ENCODE peak calls at places on chromosome 3, in nine cellular contexts. Q, W, C, P, E, O, M, H and B are unnamed samples.

GRCh38 chr3:8845641-8846040 is 76.2 kb upstream of the OXTR start:
- DNase-seq in M (no peak), W (no peak), E (no peak), Q (no peak), P (no peak), O (peak), C (no peak), H (peak), B (no peak)

GRCh38 chr3:53254810-53255359 is 937 bp downstream of the TKT start:
- DNase-seq in Q (no peak), C (peak), W (peak), P (peak), M (peak), O (peak), H (peak), E (peak), B (no peak)

GRCh38 chr3:110618512-110619226 is 452.9 kb upstream of the NECTIN3 start:
- DNase-seq in P (no peak), E (no peak), Q (no peak), H (no peak), M (no peak), O (no peak), C (no peak), W (no peak), B (no peak)

GRCh38 chr3:174023445-174023844 is 625.9 kb downstream of the NLGN1 start:
- DNase-seq in Q (no peak), H (no peak), M (peak), E (no peak), W (no peak), O (no peak), P (no peak), C (no peak), B (no peak)

GRCh38 chr3:62020706-62021105 is 352.6 kb downstream of the FEZF2 start:
- DNase-seq in O (no peak), Q (no peak), E (no peak), M (no peak), P (no peak), W (no peak), C (no peak), H (no peak), B (no peak)

GRCh38 chr3:140243536-140243935 is 308.6 kb downstream of the CLSTN2 start:
- DNase-seq in M (no peak), P (no peak), H (no peak), O (no peak), E (no peak), C (no peak), W (no peak), Q (no peak), B (no peak)

GRCh38 chr3:165103616-165104015 is 25.3 kb upstream of the SI start:
- DNase-seq in E (no peak), H (no peak), C (no peak), W (no peak), Q (no peak), O (no peak), M (no peak), P (no peak), B (no peak)

GRCh38 chr3:42501321-42501680 is 1.1 kb upstream of the VIPR1 start:
- DNase-seq in P (no peak), H (no peak), M (no peak), O (no peak), C (no peak), E (peak), Q (peak), W (peak), B (no peak)

GRCh38 chr3:13628432-13628831 is 79.5 kb downstream of the FBLN2 start:
- DNase-seq in W (no peak), C (no peak), Q (no peak), P (no peak), H (no peak), E (no peak), M (no peak), O (no peak), B (no peak)

GRCh38 chr3:128040660-128041059 is 11.6 kb upstream of the SEC61A1 start:
- DNase-seq in H (no peak), M (no peak), O (no peak), P (no peak), W (no peak), C (no peak), Q (no peak), E (no peak), B (no peak)

GRCh38 chr3:100089802-100090668 is 24.3 kb downstream of the FILIP1L start:
- DNase-seq in H (peak), P (no peak), O (peak), W (no peak), Q (no peak), M (no peak), E (no peak), C (peak), B (no peak)

GRCh38 chr3:176867681-176868663 is 329.3 kb downstream of the TBL1XR1 start:
- DNase-seq in Q (no peak), O (peak), W (peak), M (no peak), H (peak), C (no peak), E (peak), P (no peak), B (no peak)

GRCh38 chr3:127959873-127960272 is 44.8 kb downstream of the KBTBD12 start:
- DNase-seq in C (peak), H (peak), P (no peak), O (peak), Q (no peak), M (no peak), E (peak), W (no peak), B (no peak)

GRCh38 chr3:84141571-84141970 is 817.2 kb upstream of the CADM2 start:
- DNase-seq in W (no peak), P (no peak), M (no peak), O (no peak), Q (no peak), C (no peak), E (no peak), H (no peak), B (no peak)

GRCh38 chr3:111662012-111662411 is 66.9 kb upstream of the ZBED2 start:
- DNase-seq in W (no peak), E (no peak), O (no peak), H (no peak), C (no peak), P (no peak), M (no peak), Q (no peak), B (no peak)

GRCh38 chr3:151278223-151278622 is at the start of gene P2RY14:
- DNase-seq in W (no peak), O (no peak), E (no peak), P (no peak), C (no peak), Q (no peak), H (no peak), M (no peak), B (no peak)

GRCh38 chr3:143970773-143971366 is 753 bp upstream of the DIPK2A start:
- DNase-seq in W (peak), M (peak), E (peak), C (peak), O (no peak), P (peak), H (peak), Q (peak), B (no peak)
- TF ChIP-seq CTCF in W (peak), M (no peak), E (no peak), C (peak), O (no peak), P (no peak), H (no peak), Q (no peak), B (no peak)

DNA sequence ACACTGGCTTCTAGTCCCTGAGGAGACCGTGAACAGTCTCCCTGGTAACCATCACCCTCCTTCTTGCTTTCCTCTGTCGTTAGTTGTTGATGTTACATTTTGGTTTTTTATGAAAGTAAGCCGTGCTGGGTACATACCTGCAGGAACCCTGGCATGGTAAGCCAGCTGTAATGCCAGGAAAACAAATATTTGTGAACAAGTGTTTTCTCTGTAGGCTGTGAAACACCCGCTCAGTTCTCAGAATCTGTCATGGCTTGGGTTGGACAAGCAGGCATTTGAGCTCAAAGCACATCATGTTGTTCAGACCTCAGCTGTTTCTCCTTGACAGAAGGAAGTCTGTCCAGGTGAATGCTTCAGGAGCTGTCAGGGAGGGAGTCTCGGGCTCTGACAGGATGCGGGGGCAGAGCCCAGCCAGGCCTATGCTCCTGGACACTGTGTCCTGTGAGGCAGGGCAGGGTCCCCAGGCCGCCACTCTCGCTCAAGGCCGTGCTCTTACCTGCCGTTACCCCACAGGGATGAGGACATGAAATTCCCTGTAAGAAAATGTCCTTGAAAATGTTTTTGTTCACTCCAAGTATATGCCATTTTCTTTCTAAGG is 63.7 kb downstream of the BOC start:
- DNase-seq in Q (no peak), P (no peak), C (no peak), H (no peak), W (no peak), O (no peak), E (peak), M (no peak), B (no peak)
- TF ChIP-seq CTCF in Q (no peak), P (no peak), C (no peak), H (no peak), W (no peak), O (no peak), E (no peak), M (no peak), B (no peak)

GRCh38 chr3:137347817-137348368 is 390.1 kb downstream of the IL20RB start:
- DNase-seq in Q (no peak), P (no peak), M (no peak), E (no peak), W (no peak), O (no peak), C (no peak), H (no peak), B (no peak)

GRCh38 chr3:137349949-137350348 is 392.2 kb downstream of the IL20RB start:
- DNase-seq in W (no peak), M (no peak), H (no peak), C (no peak), E (no peak), Q (no peak), O (no peak), P (no peak), B (no peak)

GRCh38 chr3:137343283-137343682 is 385.5 kb downstream of the IL20RB start:
- DNase-seq in H (no peak), O (no peak), P (no peak), C (no peak), E (no peak), Q (no peak), W (no peak), M (no peak), B (no peak)

DNA sequence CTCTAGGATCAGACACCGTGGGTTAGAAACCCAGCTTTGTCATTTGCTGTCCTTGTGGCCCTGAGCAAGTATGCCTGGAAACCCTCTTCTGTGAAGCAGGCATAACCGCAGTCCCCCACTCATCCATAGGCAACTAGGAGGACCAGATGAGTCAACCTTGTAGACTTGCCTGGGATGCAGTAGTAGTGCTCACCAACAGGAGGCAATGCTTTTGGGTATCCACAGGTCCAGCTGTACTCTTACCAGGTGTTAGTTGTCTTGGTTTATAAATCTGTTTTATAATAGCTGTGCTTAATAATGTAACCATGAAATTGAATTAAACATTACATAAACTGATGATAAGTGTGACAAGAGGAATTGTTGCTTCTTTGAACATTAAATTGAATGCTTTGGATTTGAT is 389.3 kb downstream of the IL20RB start:
- DNase-seq in P (no peak), E (no peak), H (no peak), Q (no peak), M (no peak), W (no peak), O (no peak), C (no peak), B (no peak)
- TF ChIP-seq CTCF in P (peak), E (no peak), H (no peak), Q (no peak), M (no peak), W (no peak), O (no peak), C (peak), B (no peak)

GRCh38 chr3:24498796-24499195 is 4.1 kb upstream of the THRB start:
- DNase-seq in Q (no peak), C (no peak), W (no peak), E (no peak), O (no peak), H (no peak), P (no peak), M (no peak), B (no peak)

GRCh38 chr3:24495334-24495994 is 814 bp upstream of the THRB start:
- DNase-seq in O (peak), C (peak), Q (peak), H (no peak), E (peak), W (peak), P (no peak), M (peak), B (no peak)

GRCh38 chr3:24498391-24498790 is 3.7 kb upstream of the THRB start:
- DNase-seq in P (no peak), O (no peak), M (no peak), Q (no peak), W (no peak), E (no peak), H (no peak), C (no peak), B (no peak)

GRCh38 chr3:24497942-24498341 is 3.3 kb upstream of the THRB start:
- DNase-seq in C (no peak), E (no peak), P (no peak), M (no peak), H (no peak), W (no peak), O (no peak), Q (no peak), B (no peak)

GRCh38 chr3:24496529-24497482 is 2.2 kb upstream of the THRB start:
- DNase-seq in O (peak), C (peak), M (peak), E (peak), Q (peak), W (peak), H (peak), P (no peak), B (peak)
- TF ChIP-seq CTCF in O (peak), C (peak), M (peak), E (peak), Q (no peak), W (no peak), H (peak), P (peak), B (no peak)

GRCh38 chr3:185685231-185686035 is 99.3 kb downstream of the SENP2 start:
- DNase-seq in E (no peak), M (no peak), W (no peak), P (no peak), O (no peak), Q (no peak), H (peak), C (no peak), B (no peak)

GRCh38 chr3:185677146-185677829 is 91.2 kb downstream of the SENP2 start:
- DNase-seq in M (no peak), H (peak), Q (no peak), E (peak), W (no peak), C (peak), P (no peak), O (peak), B (no peak)

GRCh38 chr3:185678027-185678426 is 91.9 kb downstream of the SENP2 start:
- DNase-seq in O (no peak), M (no peak), E (no peak), C (no peak), W (no peak), P (no peak), Q (no peak), H (no peak), B (no peak)

DNA sequence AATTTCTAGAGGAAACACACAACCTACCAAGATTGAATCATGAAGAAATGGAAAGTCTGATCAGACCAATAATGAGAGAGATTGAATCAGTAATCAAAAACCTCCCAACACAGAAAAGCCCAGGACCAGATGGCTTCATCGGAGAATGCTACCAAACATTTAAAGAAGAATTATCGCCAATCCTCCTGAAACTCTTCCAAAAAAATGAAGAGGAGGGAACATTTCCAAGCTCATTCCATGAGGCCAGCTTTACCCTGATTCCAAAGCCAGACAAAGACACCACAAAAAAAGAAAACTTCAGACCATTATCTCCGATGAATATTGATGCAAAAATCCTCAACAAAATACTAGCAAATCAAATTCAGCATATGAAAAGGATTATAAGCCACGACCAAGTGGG is 94.1 kb downstream of the SENP2 start:
- DNase-seq in Q (no peak), W (no peak), E (no peak), M (no peak), H (no peak), C (no peak), P (no peak), O (no peak), B (no peak)
- TF ChIP-seq CTCF in Q (no peak), W (no peak), E (no peak), M (no peak), H (no peak), C (no peak), P (no peak), O (no peak), B (no peak)

GRCh38 chr3:852033-852432 is 240.8 kb upstream of the CNTN6 start:
- DNase-seq in Q (no peak), H (peak), M (no peak), O (peak), E (no peak), C (no peak), W (no peak), P (no peak), B (no peak)
- TF ChIP-seq CTCF in Q (no peak), H (peak), M (no peak), O (no peak), E (no peak), C (no peak), W (no peak), P (peak), B (no peak)

GRCh38 chr3:129314757-129315385 is 36.2 kb downstream of the HMCES start:
- DNase-seq in C (peak), M (peak), E (peak), O (peak), Q (peak), P (peak), H (peak), W (peak), B (peak)
- TF ChIP-seq CTCF in C (no peak), M (peak), E (no peak), O (no peak), Q (no peak), P (no peak), H (no peak), W (no peak), B (no peak)

GRCh38 chr3:38627956-38628355 is 21.5 kb downstream of the SCN5A start:
- DNase-seq in Q (no peak), P (no peak), H (peak), E (no peak), W (no peak), M (no peak), C (peak), O (peak), B (no peak)
- TF ChIP-seq CTCF in Q (no peak), P (peak), H (peak), E (no peak), W (no peak), M (no peak), C (peak), O (peak), B (no peak)